ENCODE peak calls at places on chromosomes 6 and 20, in six cellular contexts. F, U, J, W, G and C are unnamed samples.

GRCh38 chr6:155402656-155403304 is 52.9 kb downstream of the NOX3 start:
- DNase-seq in F (no peak), U (no peak), J (no peak), W (no peak), G (no peak), C (no peak)

GRCh38 chr6:139230421-139230840 is 61.4 kb downstream of the TXLNB start:
- DNase-seq in F (peak), U (no peak), J (peak), W (no peak), G (peak), C (peak)

GRCh38 chr20:24670341-24670821 is 201.0 kb downstream of the SYNDIG1 start:
- DNase-seq in F (no peak), U (no peak), J (no peak), W (no peak), G (no peak), C (no peak)

GRCh38 chr6:31510007-31510406 is 12.1 kb downstream of the MICB start:
- DNase-seq in F (no peak), U (no peak), J (no peak), W (no peak), G (peak), C (no peak)

GRCh38 chr20:48953653-48954052 is 32.1 kb downstream of the ARFGEF2 start:
- DNase-seq in F (no peak), U (no peak), J (no peak), W (no peak), G (no peak), C (no peak)

GRCh38 chr6:27139753-27140522 is 107.6 kb upstream of the PRSS16 start:
- DNase-seq in F (peak), U (no peak), J (peak), W (no peak), G (peak), C (no peak)

GRCh38 chr6:13413906-13414555 is 73.4 kb downstream of the GFOD1 start:
- DNase-seq in F (no peak), U (no peak), J (peak), W (no peak), G (no peak), C (no peak)

GRCh38 chr20:51467971-51468626 is 74.4 kb downstream of the NFATC2 start:
- DNase-seq in F (no peak), U (no peak), J (no peak), W (no peak), G (no peak), C (no peak)

GRCh38 chr6:41954668-41955067 is 13.1 kb upstream of the CCND3 start:
- DNase-seq in F (no peak), U (no peak), J (no peak), W (no peak), G (no peak), C (no peak)

GRCh38 chr20:60236613-60237012 is 278.4 kb downstream of the CDH26 start:
- DNase-seq in F (no peak), U (no peak), J (peak), W (no peak), G (no peak), C (no peak)

GRCh38 chr6:47028835-47029360 is 13.2 kb downstream of the ADGRF1 start:
- DNase-seq in F (no peak), U (no peak), J (no peak), W (no peak), G (no peak), C (no peak)

GRCh38 chr6:68834561-68834960 is 199.5 kb downstream of the ADGRB3 start:
- DNase-seq in F (no peak), U (no peak), J (no peak), W (no peak), G (no peak), C (no peak)

GRCh38 chr6:166410426-166410935 is 27.7 kb upstream of the MPC1 start:
- DNase-seq in F (no peak), U (no peak), J (no peak), W (no peak), G (no peak), C (no peak)

GRCh38 chr20:48406462-48407235 is 421.1 kb downstream of the PREX1 start:
- DNase-seq in F (no peak), U (no peak), J (no peak), W (no peak), G (no peak), C (no peak)

GRCh38 chr6:30722280-30723112 is 2.3 kb downstream of the TUBB start:
- DNase-seq in F (peak), U (peak), J (peak), W (no peak), G (peak), C (peak)

GRCh38 chr20:4573564-4574355 is 147.9 kb upstream of the PRND start:
- DNase-seq in F (no peak), U (no peak), J (peak), W (no peak), G (no peak), C (no peak)

GRCh38 chr20:13723015-13723414 is 61.7 kb downstream of the ESF1 start:
- DNase-seq in F (no peak), U (no peak), J (no peak), W (no peak), G (no peak), C (no peak)

GRCh38 chr6:40930555-40930954 is 108.5 kb downstream of the UNC5CL start:
- DNase-seq in F (peak), U (no peak), J (peak), W (no peak), G (no peak), C (no peak)

GRCh38 chr20:54368578-54368977 is 106.8 kb upstream of the DOK5 start:
- DNase-seq in F (peak), U (no peak), J (no peak), W (no peak), G (peak), C (no peak)

GRCh38 chr20:22584922-22585785 is 782 bp upstream of the FOXA2 start:
- DNase-seq in F (peak), U (peak), J (no peak), W (no peak), G (no peak), C (no peak)

GRCh38 chr6:69705954-69706353 is 90.9 kb downstream of the LMBRD1 start:
- DNase-seq in F (peak), U (no peak), J (no peak), W (no peak), G (no peak), C (no peak)

GRCh38 chr20:2420510-2420909 is 39.8 kb downstream of the TGM6 start:
- DNase-seq in F (no peak), U (no peak), J (no peak), W (no peak), G (no peak), C (no peak)

GRCh38 chr20:19710336-19710721 is 47.7 kb upstream of the RIN2 start:
- DNase-seq in F (no peak), U (no peak), J (no peak), W (no peak), G (no peak), C (no peak)

GRCh38 chr6:31135710-31136109 is 3.2 kb downstream of the PSORS1C2 start:
- DNase-seq in F (no peak), U (no peak), J (no peak), W (no peak), G (no peak), C (no peak)

GRCh38 chr6:56940463-56940862 is 14.4 kb upstream of the BEND6 start:
- DNase-seq in F (no peak), U (no peak), J (no peak), W (no peak), G (no peak), C (no peak)

GRCh38 chr6:111737065-111737521 is 131.4 kb upstream of the TRAF3IP2 start:
- DNase-seq in F (no peak), U (no peak), J (peak), W (no peak), G (no peak), C (no peak)

GRCh38 chr6:21277601-21278043 is 315.9 kb upstream of the SOX4 start:
- DNase-seq in F (peak), U (no peak), J (no peak), W (peak), G (peak), C (no peak)

GRCh38 chr6:15148356-15149058 is 97.4 kb upstream of the JARID2 start:
- DNase-seq in F (peak), U (peak), J (peak), W (no peak), G (no peak), C (no peak)

GRCh38 chr6:161417712-161418457 is 144.0 kb upstream of the AGPAT4 start:
- DNase-seq in F (peak), U (no peak), J (peak), W (no peak), G (no peak), C (no peak)

GRCh38 chr6:89432875-89433636 is at the start of gene ANKRD6:
- DNase-seq in F (peak), U (peak), J (no peak), W (peak), G (peak), C (peak)

GRCh38 chr6:133548409-133548808 is 307.3 kb downstream of the EYA4 start:
- DNase-seq in F (no peak), U (no peak), J (peak), W (no peak), G (peak), C (no peak)

GRCh38 chr6:133547136-133547535 is 306.0 kb downstream of the EYA4 start:
- DNase-seq in F (no peak), U (no peak), J (peak), W (no peak), G (no peak), C (no peak)

GRCh38 chr6:133550026-133550425 is 308.9 kb downstream of the EYA4 start:
- DNase-seq in F (no peak), U (no peak), J (no peak), W (no peak), G (no peak), C (no peak)

GRCh38 chr6:133551436-133551835 is 310.3 kb downstream of the EYA4 start:
- DNase-seq in F (no peak), U (no peak), J (peak), W (no peak), G (no peak), C (no peak)

GRCh38 chr6:133549252-133549925 is 308.2 kb downstream of the EYA4 start:
- DNase-seq in F (no peak), U (no peak), J (no peak), W (no peak), G (no peak), C (peak)
- H2AK5ac ChIP-seq in F (no peak), U (no peak), J (peak), W (no peak), G (no peak), C (no peak)

DNA sequence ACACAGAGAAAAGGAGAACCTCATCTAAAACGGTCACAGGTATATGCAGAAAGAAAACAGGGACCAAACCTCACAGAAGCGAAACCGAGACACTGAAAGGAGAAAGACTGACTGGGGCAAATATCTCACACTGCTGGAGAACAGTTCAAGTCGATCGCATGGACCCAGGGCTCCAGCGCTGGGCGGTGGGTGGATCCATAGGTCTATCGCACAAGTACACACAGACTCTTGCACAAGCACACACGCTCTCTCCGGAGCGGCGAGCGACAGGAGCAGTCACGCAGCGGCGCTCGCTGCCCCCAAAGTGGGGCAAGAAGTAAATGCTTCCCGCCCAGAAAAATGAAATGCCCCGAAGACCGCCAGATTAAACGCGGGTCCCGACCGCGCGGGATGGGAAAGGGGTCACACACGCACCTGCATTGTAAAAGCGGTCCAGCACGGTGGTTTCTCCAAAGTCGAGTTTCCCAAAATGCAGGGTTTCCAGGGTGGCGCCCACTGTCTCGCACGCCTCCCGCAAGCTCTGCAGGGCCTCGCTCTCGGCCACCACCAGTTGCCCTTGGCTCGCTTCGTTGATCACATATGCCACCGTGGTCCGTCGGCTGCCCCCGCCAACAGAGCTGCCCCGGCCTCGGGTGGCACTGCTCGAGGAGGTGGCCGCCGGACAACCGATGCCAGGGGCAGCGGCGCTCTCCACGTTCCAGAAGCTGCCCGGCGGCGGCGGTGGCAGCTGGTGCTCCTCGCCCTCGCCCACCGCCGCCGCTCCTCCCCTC is 796 bp downstream of the MAP3K5 start:
- DNase-seq in F (peak), U (peak), J (peak), W (no peak), G (peak), C (peak)
- H2BK120ac ChIP-seq in F (no peak), U (no peak), J (peak), W (no peak), G (no peak), C (no peak)

DNA sequence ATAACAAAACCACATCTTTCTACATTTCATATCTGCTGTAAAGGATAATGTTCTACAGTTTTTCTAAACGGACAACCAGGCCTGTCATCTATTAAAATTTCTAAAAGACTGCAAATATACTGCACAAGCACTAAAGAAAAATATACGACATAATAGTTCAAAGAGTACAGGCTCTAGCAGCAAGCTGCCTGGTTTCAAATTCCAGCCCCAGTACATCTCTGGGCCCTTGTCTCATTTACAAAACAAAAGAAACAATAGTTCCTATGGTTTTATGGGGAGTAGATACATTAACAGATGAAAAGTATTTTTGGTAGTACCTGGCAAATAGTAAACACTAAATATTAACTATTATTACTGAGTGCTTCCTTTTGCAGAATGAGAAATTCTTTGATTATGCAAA is 24.1 kb downstream of the DEK start:
- DNase-seq in F (no peak), U (no peak), J (no peak), W (no peak), G (no peak), C (no peak)
- H2AK5ac ChIP-seq in F (no peak), U (no peak), J (no peak), W (no peak), G (no peak), C (no peak)

DNA sequence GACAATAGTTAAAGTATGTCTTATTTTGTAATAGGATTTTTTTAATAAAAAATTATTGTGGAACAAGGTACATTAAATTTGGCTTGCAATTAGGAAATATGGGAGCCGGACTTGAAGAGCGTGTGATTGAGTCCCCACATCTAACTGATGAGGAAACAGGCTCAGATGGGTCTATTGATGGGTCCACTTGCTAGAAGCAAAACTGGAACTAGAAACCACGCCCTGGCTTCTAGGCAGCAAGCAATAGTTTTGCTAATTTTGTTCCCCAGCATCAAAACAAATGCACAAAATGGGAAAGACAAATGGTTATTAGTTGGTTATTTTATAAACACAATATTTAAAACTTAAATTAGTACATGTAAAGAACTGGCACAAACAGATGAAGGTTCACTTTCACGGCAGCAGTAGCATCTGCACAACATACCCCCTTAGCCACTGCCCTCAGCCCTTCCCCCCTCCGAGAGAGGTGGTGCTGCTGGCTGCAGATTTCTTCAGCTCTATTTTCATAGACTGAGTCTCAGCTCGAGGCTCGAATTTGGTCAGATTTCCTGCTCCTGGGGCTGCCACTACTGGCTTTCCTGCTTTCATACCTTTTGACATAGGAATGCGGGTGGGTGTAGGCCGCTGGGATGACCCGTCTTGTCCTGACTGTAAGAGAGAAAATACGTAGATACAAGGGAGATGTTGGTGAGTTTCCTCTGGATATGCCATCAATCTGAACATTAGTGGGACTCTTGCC is 23.8 kb upstream of the TMEM30A start:
- DNase-seq in F (peak), U (no peak), J (no peak), W (no peak), G (peak), C (no peak)
- H2BK120ac ChIP-seq in F (no peak), U (no peak), J (no peak), W (no peak), G (no peak), C (no peak)

GRCh38 chr6:109477184-109477583 is 5.8 kb downstream of the ZBTB24 start:
- DNase-seq in F (no peak), U (no peak), J (no peak), W (no peak), G (no peak), C (no peak)
- H2AK5ac ChIP-seq in F (no peak), U (no peak), J (no peak), W (no peak), G (no peak), C (no peak)

GRCh38 chr20:6007094-6007528 is 46.7 kb downstream of the LRRN4 start:
- DNase-seq in F (peak), U (no peak), J (no peak), W (no peak), G (peak), C (no peak)

GRCh38 chr20:6012166-6012565 is 41.7 kb downstream of the LRRN4 start:
- DNase-seq in F (no peak), U (no peak), J (no peak), W (no peak), G (no peak), C (no peak)

GRCh38 chr20:6008254-6008653 is 45.6 kb downstream of the LRRN4 start:
- DNase-seq in F (no peak), U (no peak), J (peak), W (no peak), G (peak), C (no peak)

GRCh38 chr20:6007529-6008103 is 46.2 kb downstream of the LRRN4 start:
- DNase-seq in F (no peak), U (no peak), J (no peak), W (no peak), G (peak), C (no peak)

DNA sequence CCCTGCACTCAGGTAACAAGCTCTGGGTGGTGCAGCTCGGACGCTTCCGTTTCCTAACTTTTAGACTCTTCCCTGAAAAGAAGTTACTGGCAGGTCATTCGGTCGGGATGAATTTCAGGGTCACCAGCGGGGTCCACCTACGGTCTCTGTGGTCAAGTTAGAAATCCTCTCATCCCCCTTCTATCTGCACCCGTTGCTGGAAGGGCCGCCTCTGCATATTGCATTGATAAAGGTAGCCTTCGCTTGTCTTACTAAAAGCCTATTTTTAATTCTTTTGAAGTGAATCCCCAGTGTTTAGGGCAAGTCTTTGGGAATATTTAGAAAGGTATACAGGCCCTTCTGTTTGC is 47.3 kb downstream of the LRRN4 start:
- DNase-seq in F (peak), U (no peak), J (no peak), W (no peak), G (peak), C (no peak)
- H2BK120ac ChIP-seq in F (peak), U (no peak), J (no peak), W (no peak), G (peak), C (no peak)